ENCODE peak calls at places on chromosome 20, in ten cellular contexts. One of them, this sample, is unnamed.

GRCh38 chr20:7193681-7194080 is 426.2 kb downstream of the BMP2 start:
- DNase-seq in upper lobe of left lung: no peak
- DNase-seq in stomach: no peak
- DNase-seq in cardiac muscle cell: no peak
- DNase-seq in neural progenitor cell: no peak
- DNase-seq in kidney epithelial cell: no peak
- DNase-seq in GM13977: no peak
- DNase-seq in thoracic aorta: no peak
- DNase-seq in spleen: no peak
- DNase-seq in NB4: no peak
- DNase-seq in this sample: no peak

GRCh38 chr20:47405775-47406325 is 49.4 kb upstream of the ZMYND8 start:
- DNase-seq in upper lobe of left lung: no peak
- DNase-seq in stomach: no peak
- DNase-seq in cardiac muscle cell: no peak
- DNase-seq in neural progenitor cell: no peak
- DNase-seq in kidney epithelial cell: no peak
- DNase-seq in GM13977: no peak
- DNase-seq in thoracic aorta: no peak
- DNase-seq in spleen: no peak
- DNase-seq in NB4: peak; percentile 25
- DNase-seq in this sample: no peak

GRCh38 chr20:22985212-22985611 is 49.9 kb upstream of the SSTR4 start:
- DNase-seq in upper lobe of left lung: no peak
- DNase-seq in stomach: no peak
- DNase-seq in cardiac muscle cell: no peak
- DNase-seq in neural progenitor cell: no peak
- DNase-seq in kidney epithelial cell: no peak
- DNase-seq in GM13977: no peak
- DNase-seq in thoracic aorta: no peak
- DNase-seq in spleen: no peak
- DNase-seq in NB4: no peak
- DNase-seq in this sample: no peak

GRCh38 chr20:18197382-18198070 is 59.9 kb downstream of the KAT14 start:
- DNase-seq in upper lobe of left lung: no peak
- DNase-seq in stomach: no peak
- DNase-seq in cardiac muscle cell: no peak
- DNase-seq in neural progenitor cell: no peak
- DNase-seq in kidney epithelial cell: no peak
- DNase-seq in GM13977: no peak
- DNase-seq in thoracic aorta: no peak
- DNase-seq in spleen: no peak
- DNase-seq in NB4: no peak
- DNase-seq in this sample: no peak

GRCh38 chr20:22339091-22339881 is 245.1 kb downstream of the FOXA2 start:
- DNase-seq in upper lobe of left lung: no peak
- DNase-seq in stomach: no peak
- DNase-seq in cardiac muscle cell: peak; percentile 81
- DNase-seq in neural progenitor cell: peak; percentile 87
- DNase-seq in kidney epithelial cell: peak; percentile 21
- DNase-seq in GM13977: peak; percentile 56
- DNase-seq in thoracic aorta: no peak
- DNase-seq in spleen: no peak
- DNase-seq in NB4: peak; percentile 80
- DNase-seq in this sample: peak; percentile 66

GRCh38 chr20:19889011-19889953 is 127.9 kb upstream of the NAA20 start:
- DNase-seq in upper lobe of left lung: no peak
- DNase-seq in stomach: no peak
- DNase-seq in cardiac muscle cell: peak; percentile 89
- DNase-seq in neural progenitor cell: no peak
- DNase-seq in kidney epithelial cell: peak; percentile 45
- DNase-seq in GM13977: no peak
- DNase-seq in thoracic aorta: no peak
- DNase-seq in spleen: peak; percentile 80
- DNase-seq in NB4: no peak
- DNase-seq in this sample: no peak

GRCh38 chr20:25525857-25526256 is 59.5 kb downstream of the NINL start:
- DNase-seq in upper lobe of left lung: no peak
- DNase-seq in stomach: no peak
- DNase-seq in cardiac muscle cell: peak; percentile 96
- DNase-seq in neural progenitor cell: no peak
- DNase-seq in kidney epithelial cell: peak; percentile 95
- DNase-seq in GM13977: no peak
- DNase-seq in thoracic aorta: peak; percentile 36
- DNase-seq in spleen: no peak
- DNase-seq in NB4: peak; percentile 13
- DNase-seq in this sample: no peak

GRCh38 chr20:43746344-43747137 is 19.7 kb upstream of the GTSF1L start:
- DNase-seq in upper lobe of left lung: no peak
- DNase-seq in stomach: no peak
- DNase-seq in cardiac muscle cell: peak; percentile 56
- DNase-seq in neural progenitor cell: no peak
- DNase-seq in kidney epithelial cell: no peak
- DNase-seq in GM13977: no peak
- DNase-seq in thoracic aorta: no peak
- DNase-seq in spleen: no peak
- DNase-seq in NB4: peak; percentile 58
- DNase-seq in this sample: no peak

GRCh38 chr20:23362392-23363256 is 642 bp downstream of the GZF1 start:
- DNase-seq in upper lobe of left lung: peak; percentile 80
- DNase-seq in stomach: peak; percentile 44
- DNase-seq in cardiac muscle cell: peak; percentile 34
- DNase-seq in neural progenitor cell: peak; percentile 73
- DNase-seq in kidney epithelial cell: no peak
- DNase-seq in GM13977: no peak
- DNase-seq in thoracic aorta: no peak
- DNase-seq in spleen: no peak
- DNase-seq in NB4: peak; percentile 86
- DNase-seq in this sample: peak; percentile 52

GRCh38 chr20:46791722-46792416 is 82.4 kb downstream of the SLC2A10 start:
- DNase-seq in upper lobe of left lung: no peak
- DNase-seq in stomach: no peak
- DNase-seq in cardiac muscle cell: no peak
- DNase-seq in neural progenitor cell: no peak
- DNase-seq in kidney epithelial cell: no peak
- DNase-seq in GM13977: no peak
- DNase-seq in thoracic aorta: no peak
- DNase-seq in spleen: no peak
- DNase-seq in NB4: no peak
- DNase-seq in this sample: no peak

GRCh38 chr20:31721408-31722332 is 998 bp downstream of the BCL2L1 start:
- DNase-seq in upper lobe of left lung: no peak
- DNase-seq in stomach: peak; percentile 43
- DNase-seq in cardiac muscle cell: no peak
- DNase-seq in neural progenitor cell: no peak
- DNase-seq in kidney epithelial cell: no peak
- DNase-seq in GM13977: no peak
- DNase-seq in thoracic aorta: no peak
- DNase-seq in spleen: peak; percentile 83
- DNase-seq in NB4: no peak
- DNase-seq in this sample: peak; percentile 46

GRCh38 chr20:49385471-49385870 is 97.0 kb downstream of the KCNB1 start:
- DNase-seq in upper lobe of left lung: no peak
- DNase-seq in stomach: no peak
- DNase-seq in cardiac muscle cell: peak; percentile 50
- DNase-seq in neural progenitor cell: peak; percentile 71
- DNase-seq in kidney epithelial cell: no peak
- DNase-seq in GM13977: no peak
- DNase-seq in thoracic aorta: no peak
- DNase-seq in spleen: no peak
- DNase-seq in NB4: peak; percentile 49
- DNase-seq in this sample: peak; percentile 7

GRCh38 chr20:48845000-48845399 is 17.2 kb upstream of the PREX1 start:
- DNase-seq in upper lobe of left lung: no peak
- DNase-seq in stomach: no peak
- DNase-seq in cardiac muscle cell: peak; percentile 60
- DNase-seq in neural progenitor cell: no peak
- DNase-seq in kidney epithelial cell: no peak
- DNase-seq in GM13977: no peak
- DNase-seq in thoracic aorta: no peak
- DNase-seq in spleen: no peak
- DNase-seq in NB4: peak; percentile 60
- DNase-seq in this sample: no peak

GRCh38 chr20:62357681-62358080 is 9.4 kb downstream of the LAMA5 start:
- DNase-seq in upper lobe of left lung: no peak
- DNase-seq in stomach: no peak
- DNase-seq in cardiac muscle cell: no peak
- DNase-seq in neural progenitor cell: no peak
- DNase-seq in kidney epithelial cell: no peak
- DNase-seq in GM13977: no peak
- DNase-seq in thoracic aorta: no peak
- DNase-seq in spleen: no peak
- DNase-seq in NB4: no peak
- DNase-seq in this sample: no peak

GRCh38 chr20:45822863-45823262 is 4.2 kb downstream of the TNNC2 start:
- DNase-seq in upper lobe of left lung: peak; percentile 41
- DNase-seq in stomach: peak; percentile 54
- DNase-seq in cardiac muscle cell: no peak
- DNase-seq in neural progenitor cell: no peak
- DNase-seq in kidney epithelial cell: no peak
- DNase-seq in GM13977: no peak
- DNase-seq in thoracic aorta: no peak
- DNase-seq in spleen: no peak
- DNase-seq in NB4: no peak
- DNase-seq in this sample: no peak

GRCh38 chr20:39880890-39881289 is 808.1 kb downstream of the MAFB start:
- DNase-seq in upper lobe of left lung: no peak
- DNase-seq in stomach: no peak
- DNase-seq in cardiac muscle cell: peak; percentile 11
- DNase-seq in neural progenitor cell: no peak
- DNase-seq in kidney epithelial cell: no peak
- DNase-seq in GM13977: no peak
- DNase-seq in thoracic aorta: no peak
- DNase-seq in spleen: no peak
- DNase-seq in NB4: peak; percentile 49
- DNase-seq in this sample: no peak
- TF ChIP-seq CTCF in upper lobe of left lung: no peak
- TF ChIP-seq CTCF in stomach: no peak
- TF ChIP-seq CTCF in cardiac muscle cell: peak; percentile 15
- TF ChIP-seq CTCF in neural progenitor cell: peak; percentile 23
- TF ChIP-seq CTCF in kidney epithelial cell: peak; percentile 12
- TF ChIP-seq CTCF in GM13977: peak; percentile 16
- TF ChIP-seq CTCF in thoracic aorta: no peak
- TF ChIP-seq CTCF in spleen: no peak
- TF ChIP-seq CTCF in NB4: peak; percentile 63
- TF ChIP-seq CTCF in this sample: no peak

DNA sequence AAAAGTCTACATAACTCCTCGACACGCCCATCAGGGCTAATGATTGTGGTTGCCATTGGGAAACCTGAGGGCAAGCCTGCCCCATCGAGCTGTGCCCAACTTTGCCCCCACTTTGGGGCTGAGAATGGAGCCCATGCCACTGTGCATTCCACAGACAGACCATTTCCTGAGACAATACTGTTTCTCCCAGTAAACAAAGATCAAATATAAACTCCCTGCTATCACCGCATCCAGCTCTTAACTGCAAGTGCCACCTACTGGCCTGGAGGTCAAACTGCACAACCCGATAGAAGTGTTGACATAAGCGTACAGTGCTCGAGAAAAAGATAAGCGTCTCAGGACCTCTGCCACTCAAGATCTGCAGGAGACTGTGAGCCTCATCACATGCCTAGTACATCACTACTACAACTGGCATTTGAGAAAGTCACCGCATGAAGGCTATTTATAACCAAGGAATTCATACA is 4.7 kb upstream of the DEFB126 start:
- DNase-seq in upper lobe of left lung: no peak
- DNase-seq in stomach: no peak
- DNase-seq in cardiac muscle cell: no peak
- DNase-seq in neural progenitor cell: no peak
- DNase-seq in kidney epithelial cell: no peak
- DNase-seq in GM13977: no peak
- DNase-seq in thoracic aorta: no peak
- DNase-seq in spleen: no peak
- DNase-seq in NB4: peak; percentile 44
- DNase-seq in this sample: peak; percentile 38
- TF ChIP-seq CTCF in upper lobe of left lung: peak; percentile 18
- TF ChIP-seq CTCF in stomach: no peak
- TF ChIP-seq CTCF in cardiac muscle cell: no peak
- TF ChIP-seq CTCF in neural progenitor cell: peak; percentile 33
- TF ChIP-seq CTCF in kidney epithelial cell: peak; percentile 16
- TF ChIP-seq CTCF in GM13977: peak; percentile 43
- TF ChIP-seq CTCF in thoracic aorta: no peak
- TF ChIP-seq CTCF in spleen: no peak
- TF ChIP-seq CTCF in NB4: peak; percentile 61
- TF ChIP-seq CTCF in this sample: peak; percentile 59

DNA sequence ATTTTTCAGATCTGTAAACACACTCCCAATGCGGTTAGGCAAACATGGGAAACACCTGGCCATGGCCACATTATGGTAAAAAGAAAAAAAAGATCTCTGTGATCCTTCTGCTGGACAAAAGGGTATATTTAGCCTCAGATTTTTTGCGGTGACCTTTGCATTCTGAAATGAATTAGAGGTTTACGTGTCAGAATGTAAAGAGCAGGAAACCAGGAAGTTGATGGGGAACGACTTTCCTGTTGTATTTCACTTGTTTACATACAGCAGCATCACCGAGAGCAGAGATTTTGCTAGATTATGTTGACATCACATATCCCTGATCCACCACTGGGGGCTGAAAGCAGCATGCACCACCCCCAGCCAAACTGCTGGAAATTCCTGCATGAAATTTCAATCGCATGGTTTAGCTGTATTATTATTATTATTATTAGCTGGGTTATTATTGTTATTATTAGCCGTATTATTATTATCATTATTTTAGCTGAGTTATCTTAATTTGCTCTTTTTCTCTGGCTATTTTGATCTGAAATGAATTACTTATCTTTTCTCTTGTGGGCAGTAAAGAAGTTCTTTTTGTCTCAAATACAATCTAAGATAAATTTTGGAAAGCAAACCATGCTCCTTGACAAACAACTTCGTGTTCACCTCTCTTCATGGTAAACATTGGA is 189.4 kb downstream of the ZFP64 start:
- DNase-seq in upper lobe of left lung: no peak
- DNase-seq in stomach: no peak
- DNase-seq in cardiac muscle cell: peak; percentile 27
- DNase-seq in neural progenitor cell: no peak
- DNase-seq in kidney epithelial cell: no peak
- DNase-seq in GM13977: no peak
- DNase-seq in thoracic aorta: no peak
- DNase-seq in spleen: no peak
- DNase-seq in NB4: no peak
- DNase-seq in this sample: no peak
- TF ChIP-seq CTCF in upper lobe of left lung: no peak
- TF ChIP-seq CTCF in stomach: no peak
- TF ChIP-seq CTCF in cardiac muscle cell: no peak
- TF ChIP-seq CTCF in neural progenitor cell: peak; percentile 31
- TF ChIP-seq CTCF in kidney epithelial cell: peak; percentile 33
- TF ChIP-seq CTCF in GM13977: no peak
- TF ChIP-seq CTCF in thoracic aorta: no peak
- TF ChIP-seq CTCF in spleen: no peak
- TF ChIP-seq CTCF in NB4: no peak
- TF ChIP-seq CTCF in this sample: no peak

DNA sequence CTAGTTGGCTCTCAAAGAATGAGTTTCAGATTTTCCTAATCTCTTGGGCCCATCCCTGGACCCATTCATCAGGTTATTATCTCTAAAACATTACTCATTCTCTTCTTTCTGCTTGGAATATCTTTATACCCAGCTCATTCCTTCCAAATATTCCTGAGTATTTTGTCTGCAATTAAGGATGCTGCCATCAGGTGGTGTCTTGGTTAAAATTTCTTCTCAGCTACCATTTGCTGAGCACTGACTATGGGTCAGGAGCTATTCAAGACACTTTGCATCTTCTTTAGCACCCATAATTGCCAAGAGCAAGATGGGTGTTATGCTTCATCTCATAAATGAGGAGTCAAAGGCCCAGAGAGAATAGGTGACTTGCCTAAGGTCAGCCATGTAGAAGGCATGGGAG is 8.4 kb downstream of the SUN5 start:
- DNase-seq in upper lobe of left lung: no peak
- DNase-seq in stomach: no peak
- DNase-seq in cardiac muscle cell: no peak
- DNase-seq in neural progenitor cell: no peak
- DNase-seq in kidney epithelial cell: no peak
- DNase-seq in GM13977: no peak
- DNase-seq in thoracic aorta: no peak
- DNase-seq in spleen: no peak
- DNase-seq in NB4: no peak
- DNase-seq in this sample: no peak
- TF ChIP-seq CTCF in upper lobe of left lung: no peak
- TF ChIP-seq CTCF in stomach: no peak
- TF ChIP-seq CTCF in cardiac muscle cell: peak; percentile 8
- TF ChIP-seq CTCF in neural progenitor cell: peak; percentile 47
- TF ChIP-seq CTCF in kidney epithelial cell: no peak
- TF ChIP-seq CTCF in GM13977: peak; percentile 1
- TF ChIP-seq CTCF in thoracic aorta: no peak
- TF ChIP-seq CTCF in spleen: no peak
- TF ChIP-seq CTCF in NB4: peak; percentile 15
- TF ChIP-seq CTCF in this sample: peak; percentile 14